ENCODE peak calls at places on chromosomes 16 and 17, in six cellular contexts. One of them, this sample, is unnamed.
A peak's percentile ranks its signal among the peaks of the same experiment; 100 is the strongest.

GRCh38 chr17:44557653-44558285 is 485 bp downstream of the FZD2 start:
- DNase-seq in Karpas-422: no peak
- DNase-seq in mammary epithelial cell: peak; percentile 39
- DNase-seq in fibroblast of lung: peak; percentile 73
- DNase-seq in IMR-90: peak; percentile 72
- DNase-seq in H9: peak; percentile 76
- DNase-seq in this sample: no peak

GRCh38 chr17:26731005-26731921 is 562.7 kb upstream of the WSB1 start:
- DNase-seq in Karpas-422: no peak
- DNase-seq in mammary epithelial cell: no peak
- DNase-seq in fibroblast of lung: no peak
- DNase-seq in IMR-90: no peak
- DNase-seq in H9: no peak
- DNase-seq in this sample: no peak

GRCh38 chr16:21036471-21036870 is 114.2 kb downstream of the DNAH3 start:
- DNase-seq in Karpas-422: no peak
- DNase-seq in mammary epithelial cell: no peak
- DNase-seq in fibroblast of lung: no peak
- DNase-seq in IMR-90: no peak
- DNase-seq in H9: no peak
- DNase-seq in this sample: no peak

GRCh38 chr16:72978212-72978611 is 69.7 kb downstream of the ZFHX3 start:
- DNase-seq in Karpas-422: no peak
- DNase-seq in mammary epithelial cell: no peak
- DNase-seq in fibroblast of lung: no peak
- DNase-seq in IMR-90: no peak
- DNase-seq in H9: no peak
- DNase-seq in this sample: no peak

GRCh38 chr16:71746442-71747046 is 22.0 kb upstream of the PHLPP2 start:
- DNase-seq in Karpas-422: peak; percentile 83
- DNase-seq in mammary epithelial cell: peak; percentile 29
- DNase-seq in fibroblast of lung: peak; percentile 62
- DNase-seq in IMR-90: peak; percentile 52
- DNase-seq in H9: no peak
- DNase-seq in this sample: peak; percentile 64

GRCh38 chr17:49061524-49061943 is 64.3 kb downstream of the IGF2BP1 start:
- DNase-seq in Karpas-422: no peak
- DNase-seq in mammary epithelial cell: peak; percentile 11
- DNase-seq in fibroblast of lung: no peak
- DNase-seq in IMR-90: peak; percentile 36
- DNase-seq in H9: no peak
- DNase-seq in this sample: no peak

GRCh38 chr16:10921536-10922327 is 20.5 kb downstream of the DEXI start:
- DNase-seq in Karpas-422: no peak
- DNase-seq in mammary epithelial cell: no peak
- DNase-seq in fibroblast of lung: peak; percentile 31
- DNase-seq in IMR-90: no peak
- DNase-seq in H9: no peak
- DNase-seq in this sample: no peak

GRCh38 chr16:84832488-84833141 is 12.8 kb downstream of the CRISPLD2 start:
- DNase-seq in Karpas-422: no peak
- DNase-seq in mammary epithelial cell: no peak
- DNase-seq in fibroblast of lung: peak; percentile 100
- DNase-seq in IMR-90: peak; percentile 100
- DNase-seq in H9: no peak
- DNase-seq in this sample: no peak

GRCh38 chr16:49471038-49471727 is 97.6 kb downstream of the C16orf78 start:
- DNase-seq in Karpas-422: no peak
- DNase-seq in mammary epithelial cell: no peak
- DNase-seq in fibroblast of lung: no peak
- DNase-seq in IMR-90: no peak
- DNase-seq in H9: peak; percentile 9
- DNase-seq in this sample: no peak

GRCh38 chr16:80437707-80438106 is 103.1 kb upstream of the DYNLRB2 start:
- DNase-seq in Karpas-422: no peak
- DNase-seq in mammary epithelial cell: no peak
- DNase-seq in fibroblast of lung: no peak
- DNase-seq in IMR-90: no peak
- DNase-seq in H9: peak; percentile 54
- DNase-seq in this sample: no peak

GRCh38 chr16:11610580-11610979 is 23.9 kb upstream of the LITAF start:
- DNase-seq in Karpas-422: no peak
- DNase-seq in mammary epithelial cell: no peak
- DNase-seq in fibroblast of lung: no peak
- DNase-seq in IMR-90: no peak
- DNase-seq in H9: no peak
- DNase-seq in this sample: peak; percentile 43

GRCh38 chr16:85173981-85174751 is 61.9 kb upstream of the CIBAR2 start:
- DNase-seq in Karpas-422: no peak
- DNase-seq in mammary epithelial cell: peak; percentile 31
- DNase-seq in fibroblast of lung: peak; percentile 75
- DNase-seq in IMR-90: peak; percentile 89
- DNase-seq in H9: no peak
- DNase-seq in this sample: no peak

GRCh38 chr16:17414421-17414820 is 56.3 kb downstream of the XYLT1 start:
- DNase-seq in Karpas-422: peak; percentile 59
- DNase-seq in mammary epithelial cell: no peak
- DNase-seq in fibroblast of lung: no peak
- DNase-seq in IMR-90: no peak
- DNase-seq in H9: no peak
- DNase-seq in this sample: peak; percentile 73

GRCh38 chr16:27982184-27982583 is 81.3 kb downstream of the GSG1L start:
- DNase-seq in Karpas-422: peak; percentile 63
- DNase-seq in mammary epithelial cell: no peak
- DNase-seq in fibroblast of lung: no peak
- DNase-seq in IMR-90: no peak
- DNase-seq in H9: no peak
- DNase-seq in this sample: peak; percentile 45

GRCh38 chr16:47058295-47059086 is 85.0 kb upstream of the DNAJA2 start:
- DNase-seq in Karpas-422: no peak
- DNase-seq in mammary epithelial cell: no peak
- DNase-seq in fibroblast of lung: no peak
- DNase-seq in IMR-90: no peak
- DNase-seq in H9: no peak
- DNase-seq in this sample: no peak

GRCh38 chr17:2094891-2095535 is 40.1 kb downstream of the HIC1 start:
- DNase-seq in Karpas-422: peak; percentile 73
- DNase-seq in mammary epithelial cell: no peak
- DNase-seq in fibroblast of lung: peak; percentile 79
- DNase-seq in IMR-90: peak; percentile 75
- DNase-seq in H9: peak; percentile 50
- DNase-seq in this sample: peak; percentile 27

GRCh38 chr16:70267516-70267915 is 15.8 kb upstream of the EXOSC6 start:
- DNase-seq in Karpas-422: peak; percentile 58
- DNase-seq in mammary epithelial cell: peak; percentile 21
- DNase-seq in fibroblast of lung: peak; percentile 44
- DNase-seq in IMR-90: peak; percentile 55
- DNase-seq in H9: peak; percentile 72
- DNase-seq in this sample: peak; percentile 44

GRCh38 chr17:16593356-16594102 is 24.5 kb upstream of the ZNF287 start:
- DNase-seq in Karpas-422: no peak
- DNase-seq in mammary epithelial cell: peak; percentile 23
- DNase-seq in fibroblast of lung: peak; percentile 74
- DNase-seq in IMR-90: peak; percentile 22
- DNase-seq in H9: no peak
- DNase-seq in this sample: no peak

GRCh38 chr16:5882087-5882661 is 784.6 kb upstream of the EEF2KMT start:
- DNase-seq in Karpas-422: no peak
- DNase-seq in mammary epithelial cell: no peak
- DNase-seq in fibroblast of lung: no peak
- DNase-seq in IMR-90: no peak
- DNase-seq in H9: no peak
- DNase-seq in this sample: no peak

GRCh38 chr16:57341441-57342303 is 16.9 kb upstream of the CCL22 start:
- DNase-seq in Karpas-422: no peak
- DNase-seq in mammary epithelial cell: peak; percentile 100
- DNase-seq in fibroblast of lung: peak; percentile 76
- DNase-seq in IMR-90: peak; percentile 86
- DNase-seq in H9: no peak
- DNase-seq in this sample: no peak

DNA sequence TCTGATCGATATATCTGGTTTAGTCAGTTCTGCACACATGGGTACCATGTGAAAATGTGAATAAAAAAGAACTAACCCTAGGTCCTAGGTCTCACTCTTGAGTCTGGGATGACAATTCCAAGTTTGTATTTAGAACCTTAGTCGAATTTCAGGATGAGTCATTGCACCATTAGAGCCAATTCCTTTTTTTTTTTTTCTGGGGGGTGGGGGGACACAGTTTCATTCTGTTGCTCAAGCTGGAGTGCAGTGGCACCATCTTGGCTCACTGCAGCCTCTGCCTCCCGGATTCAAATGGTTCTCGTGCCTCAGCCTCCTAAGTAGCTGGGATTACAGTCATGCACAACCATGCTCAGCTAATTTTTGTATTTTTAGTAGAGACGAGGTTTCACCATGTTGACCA is 41.6 kb downstream of the SPAG9 start:
- DNase-seq in Karpas-422: no peak
- DNase-seq in mammary epithelial cell: peak; percentile 25
- DNase-seq in fibroblast of lung: peak; percentile 69
- DNase-seq in IMR-90: peak; percentile 69
- DNase-seq in H9: no peak
- DNase-seq in this sample: no peak
- H4K20me1 ChIP-seq in Karpas-422: no peaks in the 10 kb centered on the region
- H4K20me1 ChIP-seq in mammary epithelial cell: no peaks in the 10 kb centered on the region
- H4K20me1 ChIP-seq in fibroblast of lung: no peaks in the 10 kb centered on the region
- H4K20me1 ChIP-seq in IMR-90: no peaks in the 10 kb centered on the region
- H4K20me1 ChIP-seq in H9: no peaks in the 10 kb centered on the region
- H4K20me1 ChIP-seq in this sample: no peaks in the 10 kb centered on the region

DNA sequence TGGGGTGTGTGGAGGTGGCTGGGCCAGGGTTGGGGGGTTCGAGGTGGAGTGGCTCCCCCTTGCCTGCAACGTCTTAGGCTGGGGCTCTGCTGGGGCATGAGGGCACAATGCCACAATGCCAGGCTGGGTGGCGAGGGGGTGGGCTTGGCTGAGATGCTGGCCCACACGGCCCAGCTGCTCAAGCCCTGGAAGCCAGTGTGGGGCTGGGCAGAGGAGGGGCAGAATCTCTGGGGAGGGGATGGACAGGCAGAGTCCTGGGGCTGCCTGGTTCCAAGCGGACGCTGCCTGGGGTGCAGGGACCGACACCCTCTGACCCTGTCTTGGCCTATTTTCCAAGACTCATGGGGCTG is 37.5 kb upstream of the SSTR5 start:
- DNase-seq in Karpas-422: no peak
- DNase-seq in mammary epithelial cell: no peak
- DNase-seq in fibroblast of lung: no peak
- DNase-seq in IMR-90: no peak
- DNase-seq in H9: no peak
- DNase-seq in this sample: no peak
- H2AFZ ChIP-seq in Karpas-422: no peak overlapping the region
- H2AFZ ChIP-seq in mammary epithelial cell: no peak overlapping the region
- H2AFZ ChIP-seq in fibroblast of lung: no peak overlapping the region
- H2AFZ ChIP-seq in IMR-90: no peak overlapping the region
- H2AFZ ChIP-seq in H9: no peak overlapping the region
- H2AFZ ChIP-seq in this sample: no peak overlapping the region

DNA sequence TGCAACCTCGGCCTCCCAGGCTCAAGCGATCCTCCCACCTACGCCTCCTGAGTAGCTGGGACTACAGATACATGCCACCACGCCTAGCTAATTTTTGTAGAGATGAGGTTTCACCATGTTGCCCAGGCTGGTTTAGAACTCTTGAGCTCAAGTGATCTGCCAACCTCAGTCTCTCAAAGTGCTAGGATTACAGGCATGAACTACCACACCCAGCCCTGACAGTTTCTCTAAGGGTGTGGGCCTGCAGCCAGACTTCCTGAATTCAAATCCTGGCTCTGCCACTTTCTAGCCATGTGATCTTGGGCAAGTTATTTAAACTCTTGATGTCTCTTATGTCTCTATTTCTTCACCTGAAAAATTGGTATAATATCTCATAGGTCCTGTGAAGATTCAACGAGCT is 5.6 kb downstream of the CUEDC1 start:
- DNase-seq in Karpas-422: no peak
- DNase-seq in mammary epithelial cell: peak; percentile 40
- DNase-seq in fibroblast of lung: no peak
- DNase-seq in IMR-90: no peak
- DNase-seq in H9: no peak
- DNase-seq in this sample: no peak
- H4K20me1 ChIP-seq in Karpas-422: no peaks in the 10 kb centered on the region
- H4K20me1 ChIP-seq in mammary epithelial cell: no peaks in the 10 kb centered on the region
- H4K20me1 ChIP-seq in fibroblast of lung: no peaks in the 10 kb centered on the region
- H4K20me1 ChIP-seq in IMR-90: peaks cover 3% of the 10 kb centered on the region
- H4K20me1 ChIP-seq in H9: peaks cover under 1% of the 10 kb centered on the region
- H4K20me1 ChIP-seq in this sample: no peaks in the 10 kb centered on the region

GRCh38 chr17:54373970-54374369 is 526.7 kb upstream of the TOM1L1 start:
- DNase-seq in Karpas-422: no peak
- DNase-seq in mammary epithelial cell: no peak
- DNase-seq in fibroblast of lung: no peak
- DNase-seq in IMR-90: no peak
- DNase-seq in H9: no peak
- DNase-seq in this sample: no peak

DNA sequence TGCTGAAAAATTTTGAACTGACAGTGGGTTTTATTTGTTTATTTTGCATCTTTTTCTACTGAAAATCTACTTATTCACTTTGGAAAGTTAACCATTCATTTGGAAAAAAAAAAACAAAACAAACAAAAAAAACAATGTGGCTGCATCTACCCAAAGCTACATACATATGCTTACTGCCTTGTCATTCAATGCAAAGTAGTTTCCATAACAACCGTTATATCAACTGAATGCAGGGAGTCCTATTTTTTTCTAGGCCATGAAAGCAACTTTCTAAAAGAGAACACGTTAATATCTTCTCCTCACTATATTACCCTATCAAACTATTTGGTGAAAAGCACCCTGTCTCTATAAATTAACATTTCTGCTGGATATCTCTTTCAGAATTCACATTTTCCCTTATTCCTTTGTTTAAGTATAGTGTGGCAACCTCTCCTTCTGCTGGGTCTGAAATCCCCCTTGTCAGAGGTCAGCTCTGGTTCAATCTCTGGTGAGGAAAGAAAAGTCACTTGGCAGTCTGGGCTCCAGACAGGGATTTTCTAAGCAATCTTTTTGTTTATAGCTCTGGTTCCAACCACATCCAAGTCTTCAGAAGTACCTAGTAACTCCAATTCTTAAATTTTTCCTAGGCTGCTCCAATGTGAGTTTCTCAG is 528.5 kb upstream of the TOM1L1 start:
- DNase-seq in Karpas-422: no peak
- DNase-seq in mammary epithelial cell: no peak
- DNase-seq in fibroblast of lung: no peak
- DNase-seq in IMR-90: no peak
- DNase-seq in H9: no peak
- DNase-seq in this sample: no peak
- H2AFZ ChIP-seq in Karpas-422: no peak overlapping the region
- H2AFZ ChIP-seq in mammary epithelial cell: no peak overlapping the region
- H2AFZ ChIP-seq in fibroblast of lung: no peak overlapping the region
- H2AFZ ChIP-seq in IMR-90: no peak overlapping the region
- H2AFZ ChIP-seq in H9: no peak overlapping the region
- H2AFZ ChIP-seq in this sample: no peak overlapping the region

This sample was measured in OCI-LY7.